ENCODE peak calls at places on chromosomes 5 and 9, in nine cellular contexts. Q, C, S, O, V, P, F, T and J are unnamed samples.
A peak's percentile ranks its signal among the peaks of the same experiment; 100 is the strongest.

GRCh38 chr5:138402640-138403039 is 36.2 kb upstream of the REEP2 start:
- DNase-seq in Q (no peak), C (no peak), S (no peak), O (no peak), V (no peak), P (no peak), F (no peak), T (no peak), J (no peak)

GRCh38 chr9:134325096-134325812 is 1.0 kb upstream of the RXRA start:
- DNase-seq in Q (no peak), C (peak; percentile 50), S (peak; percentile 52), O (peak; percentile 37), V (no peak), P (peak; percentile 3), F (no peak), T (no peak), J (no peak)

GRCh38 chr5:93274291-93274690 is 306.7 kb downstream of the NR2F1-AS1 start:
- DNase-seq in Q (no peak), C (peak; percentile 79), S (peak; percentile 85), O (no peak), V (no peak), P (no peak), F (no peak), T (no peak), J (no peak)

GRCh38 chr5:59831341-59831989 is 62.1 kb downstream of the PDE4D start:
- DNase-seq in Q (no peak), C (peak; percentile 69), S (peak; percentile 94), O (no peak), V (no peak), P (no peak), F (no peak), T (no peak), J (no peak)

GRCh38 chr9:70553718-70554673 is 139.5 kb upstream of the KLF9 start:
- DNase-seq in Q (peak; percentile 45), C (peak; percentile 76), S (peak; percentile 77), O (no peak), V (no peak), P (no peak), F (no peak), T (no peak), J (peak; percentile 76)

GRCh38 chr9:129225815-129226214 is 47.8 kb upstream of the IER5L start:
- DNase-seq in Q (no peak), C (peak; percentile 99), S (peak; percentile 84), O (peak; percentile 64), V (no peak), P (peak; percentile 82), F (peak; percentile 34), T (no peak), J (no peak)

GRCh38 chr5:17248999-17249634 is 31.7 kb downstream of the BASP1 start:
- DNase-seq in Q (no peak), C (peak; percentile 96), S (peak; percentile 99), O (peak; percentile 16), V (no peak), P (no peak), F (no peak), T (no peak), J (no peak)

GRCh38 chr9:84121991-84122523 is 141.5 kb downstream of the RMI1 start:
- DNase-seq in Q (no peak), C (peak; percentile 93), S (peak; percentile 13), O (no peak), V (no peak), P (no peak), F (no peak), T (no peak), J (no peak)

GRCh38 chr5:76000586-76000985 is 82.6 kb upstream of the SV2C start:
- DNase-seq in Q (no peak), C (no peak), S (no peak), O (no peak), V (no peak), P (no peak), F (no peak), T (no peak), J (no peak)

GRCh38 chr5:159781626-159782157 is 134.6 kb upstream of the ADRA1B start:
- DNase-seq in Q (no peak), C (no peak), S (no peak), O (no peak), V (no peak), P (no peak), F (no peak), T (no peak), J (no peak)

GRCh38 chr9:16360247-16360646 is 510.2 kb downstream of the BNC2 start:
- DNase-seq in Q (no peak), C (no peak), S (no peak), O (no peak), V (no peak), P (no peak), F (no peak), T (no peak), J (no peak)

GRCh38 chr5:52876456-52876855 is 88.7 kb downstream of the ITGA1 start:
- DNase-seq in Q (no peak), C (peak; percentile 88), S (peak; percentile 78), O (no peak), V (no peak), P (no peak), F (no peak), T (no peak), J (no peak)

GRCh38 chr5:59418766-59419165 is 474.8 kb downstream of the PDE4D start:
- DNase-seq in Q (peak; percentile 40), C (no peak), S (no peak), O (no peak), V (no peak), P (no peak), F (no peak), T (no peak), J (no peak)